ENCODE peak calls at places on chromosomes 16 and 17, in seven cellular contexts. One of them, this sample, is unnamed.

GRCh38 chr17:81665205-81666091 is 957 bp downstream of the OXLD1 start:
- DNase-seq in progenitor cell of endocrine pancreas: no peak
- DNase-seq in uterus: no peak
- DNase-seq in OCI-LY7: peak
- DNase-seq in heart left ventricle: no peak
- DNase-seq in SK-N-SH: peak
- DNase-seq in RWPE2: no peak
- DNase-seq in this sample: peak

GRCh38 chr16:27633721-27634120 is 83.8 kb downstream of the KATNIP start:
- DNase-seq in OCI-LY7: no peak
- DNase-seq in progenitor cell of endocrine pancreas: no peak
- DNase-seq in uterus: no peak
- DNase-seq in SK-N-SH: no peak
- DNase-seq in heart left ventricle: no peak
- DNase-seq in RWPE2: no peak
- DNase-seq in this sample: no peak

GRCh38 chr16:72844225-72844920 is 203.6 kb downstream of the ZFHX3 start:
- DNase-seq in RWPE2: no peak
- DNase-seq in progenitor cell of endocrine pancreas: no peak
- DNase-seq in heart left ventricle: no peak
- DNase-seq in OCI-LY7: no peak
- DNase-seq in SK-N-SH: no peak
- DNase-seq in uterus: no peak
- DNase-seq in this sample: peak

GRCh38 chr16:71762186-71762585 is 37.7 kb upstream of the PHLPP2 start:
- DNase-seq in uterus: no peak
- DNase-seq in SK-N-SH: no peak
- DNase-seq in RWPE2: no peak
- DNase-seq in heart left ventricle: no peak
- DNase-seq in OCI-LY7: no peak
- DNase-seq in progenitor cell of endocrine pancreas: no peak
- DNase-seq in this sample: no peak

GRCh38 chr16:1964046-1964505 is 550 bp downstream of the RPS2 start:
- DNase-seq in SK-N-SH: no peak
- DNase-seq in progenitor cell of endocrine pancreas: no peak
- DNase-seq in uterus: no peak
- DNase-seq in OCI-LY7: peak
- DNase-seq in heart left ventricle: no peak
- DNase-seq in RWPE2: peak
- DNase-seq in this sample: no peak

GRCh38 chr17:68906638-68907037 is 48.6 kb downstream of the ABCA8 start:
- DNase-seq in heart left ventricle: no peak
- DNase-seq in uterus: no peak
- DNase-seq in RWPE2: no peak
- DNase-seq in progenitor cell of endocrine pancreas: no peak
- DNase-seq in OCI-LY7: peak
- DNase-seq in SK-N-SH: peak
- DNase-seq in this sample: no peak

GRCh38 chr17:80474231-80474932 is 2.0 kb downstream of the NPTX1 start:
- DNase-seq in OCI-LY7: peak
- DNase-seq in RWPE2: no peak
- DNase-seq in progenitor cell of endocrine pancreas: no peak
- DNase-seq in uterus: no peak
- DNase-seq in heart left ventricle: no peak
- DNase-seq in SK-N-SH: peak
- DNase-seq in this sample: no peak

GRCh38 chr17:58313815-58314705 is 14.5 kb downstream of the TSPOAP1 start:
- DNase-seq in progenitor cell of endocrine pancreas: no peak
- DNase-seq in heart left ventricle: no peak
- DNase-seq in SK-N-SH: peak
- DNase-seq in OCI-LY7: no peak
- DNase-seq in RWPE2: no peak
- DNase-seq in uterus: no peak
- DNase-seq in this sample: no peak

GRCh38 chr16:66189951-66190350 is 176.5 kb upstream of the CDH5 start:
- DNase-seq in progenitor cell of endocrine pancreas: no peak
- DNase-seq in OCI-LY7: no peak
- DNase-seq in RWPE2: no peak
- DNase-seq in heart left ventricle: no peak
- DNase-seq in SK-N-SH: no peak
- DNase-seq in uterus: no peak
- DNase-seq in this sample: no peak

GRCh38 chr16:23355106-23355670 is 53.1 kb downstream of the SCNN1B start:
- DNase-seq in RWPE2: no peak
- DNase-seq in progenitor cell of endocrine pancreas: no peak
- DNase-seq in OCI-LY7: no peak
- DNase-seq in heart left ventricle: no peak
- DNase-seq in uterus: no peak
- DNase-seq in SK-N-SH: no peak
- DNase-seq in this sample: no peak

GRCh38 chr17:57895382-57896060 is 45.7 kb upstream of the MRPS23 start:
- DNase-seq in progenitor cell of endocrine pancreas: no peak
- DNase-seq in uterus: peak
- DNase-seq in SK-N-SH: no peak
- DNase-seq in RWPE2: no peak
- DNase-seq in OCI-LY7: no peak
- DNase-seq in heart left ventricle: peak
- DNase-seq in this sample: no peak

GRCh38 chr17:78133971-78134898 is 3.7 kb downstream of the TMC8 start:
- DNase-seq in SK-N-SH: peak
- DNase-seq in RWPE2: peak
- DNase-seq in progenitor cell of endocrine pancreas: peak
- DNase-seq in OCI-LY7: peak
- DNase-seq in uterus: no peak
- DNase-seq in heart left ventricle: peak
- DNase-seq in this sample: peak

GRCh38 chr17:76716834-76717205 is 6.1 kb upstream of the MXRA7 start:
- DNase-seq in progenitor cell of endocrine pancreas: no peak
- DNase-seq in heart left ventricle: no peak
- DNase-seq in OCI-LY7: no peak
- DNase-seq in uterus: no peak
- DNase-seq in SK-N-SH: no peak
- DNase-seq in RWPE2: no peak
- DNase-seq in this sample: no peak

DNA sequence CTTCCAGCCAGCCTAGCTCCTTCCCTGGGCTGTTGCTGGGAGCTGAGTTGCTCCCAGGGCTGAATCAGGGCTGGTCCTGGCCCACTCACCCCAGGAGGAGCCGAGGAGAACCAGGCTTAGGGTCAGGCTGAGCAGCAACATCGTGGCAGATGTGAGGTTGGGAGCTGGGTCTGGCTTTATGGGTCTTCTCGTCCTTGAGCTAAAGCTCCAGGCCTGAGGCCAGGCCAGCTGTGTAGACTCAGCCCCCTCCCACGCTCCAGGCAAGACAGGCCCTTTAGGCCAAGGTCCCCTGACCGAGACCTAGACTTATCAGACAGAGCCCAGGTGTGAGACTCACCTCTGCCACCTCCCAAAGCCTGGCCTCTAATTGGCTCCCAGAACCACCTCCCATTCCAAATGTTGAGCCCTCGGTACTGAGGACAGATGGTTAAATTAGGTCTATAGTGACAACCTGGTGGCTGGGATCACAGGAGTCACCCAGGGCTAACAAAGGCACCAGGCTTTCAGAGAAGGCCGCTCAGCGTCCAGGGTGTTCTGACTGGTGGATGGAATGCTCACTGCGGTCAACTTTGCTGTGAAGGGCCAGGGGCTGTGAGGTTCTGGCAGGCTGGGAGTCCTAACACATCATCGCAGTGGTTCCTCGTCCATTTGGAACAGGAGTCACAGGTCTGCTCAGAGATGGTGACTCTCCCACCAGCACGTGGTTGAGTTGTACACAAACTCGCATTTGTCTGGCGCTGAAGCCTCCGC is at the start of gene CTRL:
- DNase-seq in uterus: no peak
- DNase-seq in heart left ventricle: no peak
- DNase-seq in OCI-LY7: no peak
- DNase-seq in SK-N-SH: no peak
- DNase-seq in RWPE2: no peak
- DNase-seq in progenitor cell of endocrine pancreas: no peak
- DNase-seq in this sample: no peak
- TF ChIP-seq CTCF in uterus: no peak
- TF ChIP-seq CTCF in heart left ventricle: no peak
- TF ChIP-seq CTCF in OCI-LY7: no peak
- TF ChIP-seq CTCF in SK-N-SH: peak
- TF ChIP-seq CTCF in RWPE2: no peak
- TF ChIP-seq CTCF in progenitor cell of endocrine pancreas: peak
- TF ChIP-seq CTCF in this sample: no peak

GRCh38 chr17:33712120-33712519 is 419.0 kb upstream of the ASIC2 start:
- DNase-seq in heart left ventricle: no peak
- DNase-seq in SK-N-SH: no peak
- DNase-seq in uterus: no peak
- DNase-seq in progenitor cell of endocrine pancreas: no peak
- DNase-seq in RWPE2: no peak
- DNase-seq in OCI-LY7: no peak
- DNase-seq in this sample: no peak
- TF ChIP-seq CTCF in heart left ventricle: no peak
- TF ChIP-seq CTCF in SK-N-SH: no peak
- TF ChIP-seq CTCF in uterus: no peak
- TF ChIP-seq CTCF in progenitor cell of endocrine pancreas: no peak
- TF ChIP-seq CTCF in RWPE2: no peak
- TF ChIP-seq CTCF in OCI-LY7: peak
- TF ChIP-seq CTCF in this sample: no peak

GRCh38 chr17:38871247-38871991 is 1.6 kb downstream of the LASP1 start:
- DNase-seq in heart left ventricle: peak
- DNase-seq in OCI-LY7: peak
- DNase-seq in SK-N-SH: no peak
- DNase-seq in RWPE2: peak
- DNase-seq in progenitor cell of endocrine pancreas: no peak
- DNase-seq in uterus: peak
- DNase-seq in this sample: peak
- TF ChIP-seq CTCF in heart left ventricle: no peak
- TF ChIP-seq CTCF in OCI-LY7: peak
- TF ChIP-seq CTCF in SK-N-SH: no peak
- TF ChIP-seq CTCF in RWPE2: peak
- TF ChIP-seq CTCF in progenitor cell of endocrine pancreas: no peak
- TF ChIP-seq CTCF in uterus: no peak
- TF ChIP-seq CTCF in this sample: no peak

DNA sequence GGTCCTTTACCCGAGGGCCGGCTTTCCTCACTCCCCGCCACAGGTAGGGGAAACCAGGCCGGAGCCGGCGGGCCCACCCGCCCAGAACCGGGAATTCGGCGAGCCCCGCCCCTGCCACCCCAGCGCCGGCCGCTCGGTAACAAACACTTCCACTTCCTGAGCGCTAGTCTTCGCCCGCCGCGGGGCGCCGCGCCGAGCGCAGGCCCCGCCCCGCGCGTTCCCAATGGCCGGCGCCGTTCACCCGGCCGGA is 224 bp upstream of the NHERF1 start:
- DNase-seq in SK-N-SH: no peak
- DNase-seq in RWPE2: no peak
- DNase-seq in OCI-LY7: no peak
- DNase-seq in uterus: no peak
- DNase-seq in heart left ventricle: no peak
- DNase-seq in progenitor cell of endocrine pancreas: no peak
- DNase-seq in this sample: no peak
- TF ChIP-seq CTCF in SK-N-SH: no peak
- TF ChIP-seq CTCF in RWPE2: no peak
- TF ChIP-seq CTCF in OCI-LY7: no peak
- TF ChIP-seq CTCF in uterus: peak
- TF ChIP-seq CTCF in heart left ventricle: no peak
- TF ChIP-seq CTCF in progenitor cell of endocrine pancreas: no peak
- TF ChIP-seq CTCF in this sample: no peak

GRCh38 chr17:39923836-39924690 is 3.3 kb downstream of the ORMDL3 start:
- DNase-seq in OCI-LY7: no peak
- DNase-seq in SK-N-SH: no peak
- DNase-seq in heart left ventricle: no peak
- DNase-seq in uterus: no peak
- DNase-seq in progenitor cell of endocrine pancreas: no peak
- DNase-seq in RWPE2: no peak
- DNase-seq in this sample: no peak
- TF ChIP-seq CTCF in OCI-LY7: peak
- TF ChIP-seq CTCF in SK-N-SH: no peak
- TF ChIP-seq CTCF in heart left ventricle: no peak
- TF ChIP-seq CTCF in uterus: no peak
- TF ChIP-seq CTCF in progenitor cell of endocrine pancreas: peak
- TF ChIP-seq CTCF in RWPE2: no peak
- TF ChIP-seq CTCF in this sample: peak